ENCODE peak calls at places on chromosomes 16 and 17, in nine cellular contexts. P is left ventricle myocardium inferior, F is upper lobe of right lung, D is endodermal cell, A is esophagus muscularis mucosa, Q is uterus, M is mammary epithelial cell, X is brain microvascular endothelial cell, N is gastrocnemius medialis. O is an unnamed sample.

GRCh38 chr17:70251704-70252103 is 82.4 kb downstream of the KCNJ2 start:
- DNase-seq in M (no peak), N (no peak), Q (no peak), P (no peak), X (no peak), D (no peak), F (no peak), A (no peak), O (no peak)

GRCh38 chr17:77741109-77741508 is 217.4 kb upstream of the TNRC6C start:
- DNase-seq in F (peak; percentile 57), D (peak; percentile 87), A (no peak), N (no peak), Q (no peak), X (no peak), P (no peak), M (no peak), O (no peak)

GRCh38 chr16:84312783-84313382 is 18.2 kb downstream of the WFDC1 start:
- DNase-seq in D (peak; percentile 91), N (no peak), M (no peak), X (no peak), A (no peak), Q (no peak), F (peak; percentile 69), P (no peak), O (no peak)

GRCh38 chr17:72715906-72716572 is 376.4 kb downstream of the SLC39A11 start:
- DNase-seq in D (no peak), P (no peak), N (no peak), F (no peak), A (no peak), X (peak; percentile 94), Q (no peak), M (peak; percentile 96), O (peak; percentile 60)

GRCh38 chr17:55709984-55710383 is 12.7 kb downstream of the TMEM100 start:
- DNase-seq in X (no peak), N (peak; percentile 72), M (no peak), A (no peak), D (peak; percentile 15), Q (no peak), F (no peak), P (no peak), O (no peak)

GRCh38 chr16:65833171-65833871 is 533.2 kb upstream of the CDH5 start:
- DNase-seq in D (no peak), P (no peak), N (no peak), A (no peak), F (no peak), Q (no peak), X (peak; percentile 81), M (peak; percentile 3), O (peak; percentile 16)

GRCh38 chr17:48843172-48843900 is 12.5 kb downstream of the CALCOCO2 start:
- DNase-seq in Q (no peak), M (no peak), D (no peak), N (peak; percentile 63), P (no peak), X (peak; percentile 12), A (no peak), F (no peak), O (no peak)

GRCh38 chr17:28925912-28926365 is 23.1 kb upstream of the DHRS13 start:
- DNase-seq in Q (no peak), F (no peak), D (no peak), A (no peak), N (no peak), X (peak; percentile 51), P (no peak), M (peak; percentile 95), O (no peak)

GRCh38 chr17:10060526-10060925 is 137.9 kb downstream of the GAS7 start:
- DNase-seq in Q (no peak), D (no peak), M (no peak), N (no peak), X (no peak), F (no peak), P (no peak), A (no peak), O (no peak)

GRCh38 chr16:1244881-1245280 is 4.4 kb downstream of the TPSAB1 start:
- DNase-seq in P (no peak), N (no peak), F (no peak), A (no peak), X (no peak), Q (no peak), D (no peak), M (no peak), O (no peak)

GRCh38 chr17:47698749-47699535 is 5.0 kb downstream of the TBKBP1 start:
- DNase-seq in Q (peak; percentile 61), M (peak; percentile 33), N (no peak), P (peak; percentile 55), F (peak; percentile 83), A (no peak), X (peak; percentile 54), D (peak; percentile 97), O (peak; percentile 71)

GRCh38 chr17:82089723-82090548 is 8.1 kb downstream of the FASN start:
- DNase-seq in P (peak; percentile 10), M (no peak), D (no peak), F (no peak), A (no peak), N (no peak), X (no peak), Q (no peak), O (no peak)

GRCh38 chr17:82449883-82450356 is 632 bp downstream of the CYBC1 start:
- DNase-seq in A (no peak), P (no peak), F (no peak), M (no peak), X (no peak), N (no peak), D (no peak), Q (no peak), O (no peak)

GRCh38 chr16:3832669-3833068 is 47.8 kb downstream of the CREBBP start:
- DNase-seq in N (no peak), X (no peak), F (no peak), M (no peak), P (no peak), D (no peak), A (no peak), Q (no peak), O (no peak)

GRCh38 chr17:70365098-70365583 is 195.8 kb downstream of the KCNJ2 start:
- DNase-seq in P (no peak), M (peak; percentile 6), D (no peak), F (no peak), N (no peak), Q (no peak), A (no peak), X (peak; percentile 16), O (no peak)

GRCh38 chr16:58658796-58659211 is 25.8 kb downstream of the SLC38A7 start:
- DNase-seq in M (no peak), P (no peak), X (peak; percentile 9), N (no peak), D (no peak), A (no peak), F (no peak), Q (no peak), O (no peak)

GRCh38 chr17:80124351-80124981 is 22.5 kb downstream of the EIF4A3 start:
- DNase-seq in M (peak; percentile 76), D (peak; percentile 94), Q (no peak), P (no peak), N (no peak), X (no peak), A (no peak), F (no peak), O (no peak)

GRCh38 chr17:76659928-76660614 is 16.5 kb upstream of the ST6GALNAC1 start:
- DNase-seq in P (no peak), D (no peak), M (no peak), A (no peak), Q (no peak), X (no peak), N (no peak), F (no peak), O (no peak)

GRCh38 chr17:45293413-45294211 is 23.2 kb downstream of the MAP3K14 start:
- DNase-seq in P (peak; percentile 80), M (peak; percentile 81), Q (peak; percentile 85), D (peak; percentile 88), X (peak; percentile 81), N (peak; percentile 99), A (peak; percentile 95), F (peak; percentile 83), O (peak; percentile 89)

GRCh38 chr16:49474741-49475140 is 101.1 kb downstream of the C16orf78 start:
- DNase-seq in D (peak; percentile 27), Q (no peak), M (no peak), P (no peak), F (peak; percentile 35), X (no peak), A (no peak), N (no peak), O (no peak)
- TF ChIP-seq CTCF in D (no peak), Q (no peak), M (no peak), P (no peak), F (no peak), X (no peak), A (no peak), N (no peak), O (no peak)

GRCh38 chr17:30493802-30494201 is 16.6 kb downstream of the GOSR1 start:
- DNase-seq in M (no peak), N (no peak), P (no peak), F (no peak), X (no peak), D (no peak), A (no peak), Q (no peak), O (no peak)

GRCh38 chr17:30495586-30495985 is 18.4 kb downstream of the GOSR1 start:
- DNase-seq in P (no peak), A (no peak), D (no peak), M (no peak), X (no peak), N (no peak), F (no peak), Q (no peak), O (no peak)
- H3K27ac ChIP-seq in P (no peak overlapping the region), A (no peak overlapping the region), D (no peak overlapping the region), M (no peak overlapping the region), X (no peak overlapping the region), N (no peak overlapping the region), F (no peak overlapping the region), Q (no peak overlapping the region), O (no peak overlapping the region)

DNA sequence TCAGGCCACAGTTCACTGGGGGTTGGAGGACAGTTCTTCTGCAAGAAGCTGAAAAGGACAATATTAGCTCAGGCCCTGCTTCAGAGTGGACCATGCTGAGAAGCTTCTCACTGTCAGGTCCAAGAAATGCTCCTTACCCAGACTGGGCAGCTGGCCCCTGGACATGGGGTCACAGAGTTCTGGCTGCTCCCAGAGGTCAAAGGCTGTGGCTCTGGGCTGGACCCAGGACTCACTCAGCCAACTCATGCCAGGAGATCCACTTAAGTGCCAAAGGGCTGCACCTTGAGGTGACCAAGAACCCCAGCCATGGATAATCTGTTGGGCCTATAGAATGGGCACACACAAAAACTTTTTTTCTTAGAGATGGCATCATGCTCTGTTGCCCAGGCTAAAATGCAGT is 4.0 kb downstream of the CES2 start:
- DNase-seq in M (no peak), Q (no peak), D (no peak), A (no peak), N (no peak), P (no peak), F (no peak), X (no peak), O (no peak)
- TF ChIP-seq CTCF in M (no peak), Q (no peak), D (no peak), A (no peak), N (no peak), P (no peak), F (no peak), X (no peak), O (no peak)

DNA sequence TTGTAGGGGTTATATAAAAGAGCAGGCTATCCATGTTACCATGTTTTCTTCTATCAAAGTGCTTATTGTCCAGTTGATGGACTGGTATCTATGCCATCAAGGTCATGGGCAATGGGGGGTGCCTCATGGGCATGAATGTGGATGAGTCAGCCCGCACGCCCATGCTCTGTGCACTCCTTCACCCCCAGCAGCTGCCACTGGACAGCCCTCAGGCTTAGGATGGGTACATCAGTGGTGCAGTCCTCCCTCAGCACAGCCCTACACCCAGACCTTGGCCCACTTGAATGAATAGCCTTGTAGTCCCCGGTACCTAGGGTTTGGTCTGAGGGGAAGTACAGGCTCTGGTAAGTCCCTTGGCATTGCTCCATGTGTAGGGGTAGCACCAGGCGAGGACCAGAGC is 10.3 kb upstream of the GNA13 start:
- DNase-seq in F (no peak), P (no peak), Q (no peak), M (no peak), D (no peak), X (no peak), N (no peak), A (no peak), O (no peak)
- H3K27ac ChIP-seq in F (no peak overlapping the region), P (no peak overlapping the region), Q (no peak overlapping the region), M (no peak overlapping the region), D (no peak overlapping the region), X (no peak overlapping the region), N (no peak overlapping the region), A (no peak overlapping the region), O (no peak overlapping the region)

O was measured in right atrium auricular region.